ENCODE peak calls at places on chromosomes 1 and 21, in nine cellular contexts. Y is Peyer's patch, U is renal cortical epithelial cell, O is fibroblast of the conjunctiva, Q is kidney tubule cell, D is NCI-H1105 treated with DMSO at 0.1 percent for 48 hours, R is SHP77, M is COR-L47, P is ELR. A is an unnamed sample.

GRCh38 chr1:246104927-246105326 is 402.2 kb downstream of the SMYD3 start:
- DNase-seq in R (no peak), O (no peak), Q (peak), Y (no peak), D (no peak), P (peak), M (no peak), U (no peak), A (no peak)

GRCh38 chr1:39692152-39693064 is 1.2 kb upstream of the HPCAL4 start:
- DNase-seq in D (peak), M (no peak), R (no peak), Y (no peak), P (no peak), O (no peak), Q (no peak), U (no peak), A (no peak)

GRCh38 chr1:225911207-225912130 is 12.6 kb downstream of the PYCR2 start:
- DNase-seq in M (no peak), Y (peak), U (no peak), O (no peak), D (no peak), Q (peak), R (peak), P (peak), A (peak)

GRCh38 chr1:156963621-156964020 is 43.2 kb downstream of the LRRC71 start:
- DNase-seq in M (no peak), P (no peak), U (no peak), Q (no peak), R (no peak), O (no peak), D (no peak), Y (no peak), A (peak)

GRCh38 chr21:18147678-18148077 is 97.0 kb upstream of the CHODL start:
- DNase-seq in D (no peak), Y (no peak), U (peak), O (no peak), Q (peak), M (no peak), R (no peak), P (no peak), A (no peak)

GRCh38 chr1:156124557-156125483 is 10.3 kb downstream of the LMNA start:
- DNase-seq in O (no peak), D (no peak), M (no peak), U (no peak), P (no peak), Q (no peak), Y (peak), R (no peak), A (peak)

GRCh38 chr1:17045140-17045539 is 8.7 kb downstream of the SDHB start:
- DNase-seq in O (no peak), R (no peak), Q (no peak), Y (no peak), M (no peak), P (no peak), U (no peak), D (no peak), A (no peak)

GRCh38 chr1:40392206-40392605 is 18.7 kb downstream of the SMAP2 start:
- DNase-seq in M (peak), Q (peak), U (no peak), D (no peak), O (peak), P (peak), R (no peak), Y (no peak), A (peak)

GRCh38 chr1:178055093-178055492 is 38.8 kb upstream of the RASAL2 start:
- DNase-seq in D (no peak), Q (peak), O (no peak), P (peak), Y (no peak), M (no peak), R (peak), U (no peak), A (peak)

GRCh38 chr1:150535511-150536281 is 13.5 kb upstream of the ADAMTSL4 start:
- DNase-seq in R (no peak), U (peak), Y (no peak), Q (peak), P (peak), D (no peak), M (no peak), O (no peak), A (peak)

GRCh38 chr1:236451796-236452373 is 57.8 kb downstream of the EDARADD start:
- DNase-seq in R (peak), Q (peak), D (no peak), U (no peak), O (no peak), P (peak), Y (peak), M (no peak), A (peak)